ENCODE peak calls at places on chromosome 13, in seven cellular contexts. T, N, S, Y, H, D and Q are unnamed samples.

GRCh38 chr13:22235950-22236290 is 565.0 kb downstream of the FGF9 start:
- DNase-seq in H (no peak), S (no peak), Y (no peak), T (no peak), N (no peak), D (no peak), Q (no peak)

GRCh38 chr13:62320731-62321130 is 905.1 kb upstream of the PCDH20 start:
- DNase-seq in Y (no peak), D (no peak), H (no peak), T (no peak), S (no peak), N (no peak), Q (no peak)

GRCh38 chr13:99911965-99912566 is 59.5 kb downstream of the ZIC5 start:
- DNase-seq in S (no peak), D (no peak), H (no peak), N (no peak), Y (no peak), T (no peak), Q (no peak)

GRCh38 chr13:107242138-107242537 is 674.2 kb upstream of the ARGLU1 start:
- DNase-seq in Y (no peak), D (no peak), H (no peak), N (no peak), T (no peak), S (no peak), Q (no peak)

GRCh38 chr13:75421133-75421532 is 60.8 kb downstream of the TBC1D4 start:
- DNase-seq in T (no peak), Y (no peak), H (no peak), N (no peak), S (no peak), D (no peak), Q (no peak)

GRCh38 chr13:60148918-60149317 is 14.8 kb downstream of the DIAPH3 start:
- DNase-seq in T (no peak), H (no peak), D (no peak), Y (no peak), S (no peak), N (no peak), Q (no peak)

GRCh38 chr13:99658266-99658991 is 157.2 kb downstream of the TM9SF2 start:
- DNase-seq in T (peak; percentile 71), N (peak; percentile 33), S (peak; percentile 27), D (peak; percentile 52), Y (peak; percentile 32), H (peak; percentile 81), Q (peak; percentile 67)

GRCh38 chr13:23496255-23496654 is 62.8 kb upstream of the SACS start:
- DNase-seq in Y (no peak), N (no peak), T (no peak), S (no peak), H (no peak), D (no peak), Q (no peak)

GRCh38 chr13:112899618-112900600 is 69.1 kb upstream of the MCF2L start:
- DNase-seq in Y (no peak), N (no peak), T (no peak), H (no peak), D (peak; percentile 3), S (no peak), Q (peak; percentile 55)

GRCh38 chr13:52104624-52105023 is 24.2 kb downstream of the NEK5 start:
- DNase-seq in Y (no peak), N (no peak), D (no peak), T (no peak), S (no peak), H (no peak), Q (no peak)

GRCh38 chr13:27917121-27917947 is 2.5 kb upstream of the PDX1 start:
- DNase-seq in N (no peak), Y (no peak), D (no peak), H (no peak), T (no peak), S (no peak), Q (no peak)

GRCh38 chr13:113592571-113592970 is 8.0 kb downstream of the TFDP1 start:
- DNase-seq in T (peak; percentile 37), S (no peak), D (peak; percentile 8), Y (no peak), H (no peak), N (no peak), Q (no peak)

GRCh38 chr13:33249066-33249465 is 36.5 kb downstream of the STARD13 start:
- DNase-seq in H (no peak), Y (peak; percentile 74), T (no peak), S (no peak), N (peak; percentile 83), D (no peak), Q (no peak)

GRCh38 chr13:98208606-98209005 is 31.5 kb upstream of the RNF113B start:
- DNase-seq in S (no peak), D (no peak), H (no peak), T (no peak), N (no peak), Y (no peak), Q (no peak)

GRCh38 chr13:43528992-43529391 is 257.8 kb downstream of the ENOX1 start:
- DNase-seq in N (no peak), D (no peak), H (no peak), S (no peak), T (no peak), Y (no peak), Q (no peak)

GRCh38 chr13:21218351-21219043 is 42.0 kb downstream of the MRPL57 start:
- DNase-seq in H (no peak), Y (no peak), T (no peak), S (no peak), N (no peak), D (no peak), Q (no peak)

GRCh38 chr13:107730835-107731234 is 484.5 kb downstream of the LIG4 start:
- DNase-seq in Y (no peak), D (no peak), S (no peak), H (no peak), N (peak; percentile 60), T (no peak), Q (no peak)

GRCh38 chr13:109273326-109273751 is 513.0 kb downstream of the IRS2 start:
- DNase-seq in T (no peak), N (peak; percentile 46), D (no peak), S (no peak), H (no peak), Y (peak; percentile 91), Q (no peak)

GRCh38 chr13:99465454-99465853 is 35.8 kb upstream of the TM9SF2 start:
- DNase-seq in D (no peak), H (no peak), N (no peak), T (no peak), S (no peak), Y (no peak), Q (no peak)

GRCh38 chr13:101116381-101116780 is 299.9 kb downstream of the NALCN start:
- DNase-seq in Y (no peak), N (no peak), D (no peak), H (no peak), T (no peak), S (no peak), Q (no peak)

GRCh38 chr13:21016487-21016886 is 44.9 kb downstream of the LATS2 start:
- DNase-seq in Y (no peak), H (no peak), D (no peak), N (no peak), S (no peak), T (no peak), Q (no peak)

GRCh38 chr13:43077446-43077845 is 54.1 kb downstream of the DNAJC15 start:
- DNase-seq in D (no peak), Y (no peak), S (no peak), T (no peak), N (no peak), H (no peak), Q (no peak)

GRCh38 chr13:44969858-44970484 is 19.3 kb downstream of the NUFIP1 start:
- DNase-seq in D (no peak), T (no peak), N (peak; percentile 39), Y (peak; percentile 28), S (no peak), H (no peak), Q (no peak)

GRCh38 chr13:102693250-102693649 is 1.6 kb downstream of the METTL21C start:
- DNase-seq in S (no peak), T (no peak), N (no peak), Y (no peak), D (no peak), H (no peak), Q (no peak)

GRCh38 chr13:25692156-25692555 is 320.4 kb downstream of the ATP8A2 start:
- DNase-seq in N (no peak), Y (no peak), T (no peak), D (no peak), H (no peak), S (no peak), Q (no peak)

GRCh38 chr13:76992548-76993001 is 694 bp downstream of the CLN5 start:
- DNase-seq in H (peak; percentile 69), N (peak; percentile 10), T (peak; percentile 50), Y (peak; percentile 54), D (peak; percentile 30), S (no peak), Q (no peak)

GRCh38 chr13:114057131-114058050 is 75.0 kb downstream of the RASA3 start:
- DNase-seq in T (no peak), Y (no peak), N (no peak), H (no peak), S (no peak), D (no peak), Q (no peak)

GRCh38 chr13:19982447-19983043 is 24.0 kb downstream of the ZMYM2 start:
- DNase-seq in S (no peak), N (no peak), H (no peak), Y (no peak), D (no peak), T (no peak), Q (no peak)
- H3K36me3 ChIP-seq in S (peaks cover 39% of the 10 kb centered on the region), N (peaks cover 8% of the 10 kb centered on the region), H (peaks cover 6% of the 10 kb centered on the region), Y (no peaks in the 10 kb centered on the region), D (no peaks in the 10 kb centered on the region), T (peaks cover 5% of the 10 kb centered on the region), Q (peaks cover 5% of the 10 kb centered on the region)

DNA sequence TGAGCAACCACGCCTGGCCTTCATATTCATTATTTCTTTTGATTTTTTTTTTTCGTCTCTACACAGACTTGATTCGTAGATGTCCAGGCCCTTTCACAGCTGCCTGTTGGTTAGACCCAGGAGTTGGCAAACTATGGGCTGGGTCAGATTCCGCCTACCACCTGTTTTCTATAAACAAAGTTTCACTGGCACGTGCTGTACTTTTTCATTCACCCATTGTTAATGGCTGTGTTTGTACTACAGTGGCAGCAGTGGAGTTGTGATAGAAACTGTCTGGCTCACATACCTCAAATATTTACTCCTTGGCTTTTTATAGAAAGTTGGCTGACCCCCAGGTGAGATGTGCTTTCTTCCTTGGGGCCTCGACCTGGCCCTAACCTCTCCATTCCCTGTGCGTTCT is 72.9 kb upstream of the TEX29 start:
- DNase-seq in Y (no peak), D (no peak), H (no peak), N (no peak), T (no peak), S (no peak), Q (no peak)
- H3K27ac ChIP-seq in Y (no peak overlapping the region), D (no peak overlapping the region), H (no peak overlapping the region), N (no peak overlapping the region), T (no peak overlapping the region), S (no peak overlapping the region), Q (no peak overlapping the region)

GRCh38 chr13:95724252-95724651 is 47.3 kb downstream of the DNAJC3 start:
- DNase-seq in N (no peak), S (no peak), Y (peak; percentile 12), D (no peak), T (no peak), H (no peak), Q (no peak)
- H3K36me3 ChIP-seq in N (peaks cover 3% of the 10 kb centered on the region), S (peaks cover 21% of the 10 kb centered on the region), Y (peaks cover 10% of the 10 kb centered on the region), D (no peaks in the 10 kb centered on the region), T (no peaks in the 10 kb centered on the region), H (peaks cover 15% of the 10 kb centered on the region), Q (no peaks in the 10 kb centered on the region)

DNA sequence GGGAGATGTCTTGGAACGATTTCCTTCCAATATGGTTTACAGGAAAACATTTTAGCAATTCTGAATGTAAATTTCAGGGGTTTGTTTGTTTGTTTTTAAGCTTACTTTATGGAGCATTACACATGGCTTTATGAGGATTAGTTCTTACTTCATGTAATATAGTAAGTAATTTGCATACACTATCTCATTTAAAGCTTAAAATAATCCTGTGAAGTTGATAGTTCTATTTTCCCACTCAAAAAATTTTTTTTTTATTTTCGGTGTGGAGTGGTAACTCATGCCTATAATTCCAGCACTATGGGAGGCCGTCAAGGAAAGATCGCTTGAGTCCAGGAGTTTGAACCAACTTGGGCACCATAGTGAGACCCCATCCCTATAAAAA is 19.0 kb upstream of the KPNA3 start:
- DNase-seq in H (no peak), N (no peak), T (no peak), Y (no peak), S (no peak), D (no peak), Q (no peak)
- H3K27ac ChIP-seq in H (no peak overlapping the region), N (no peak overlapping the region), T (no peak overlapping the region), Y (no peak overlapping the region), S (no peak overlapping the region), D (no peak overlapping the region), Q (no peak overlapping the region)